ENCODE peak calls at places on chromosome 20, in eight cellular contexts. R is mammary epithelial cell, L is cardiac fibroblast, F is AG04449, E is body of pancreas, Y is fibroblast of lung, B is H7, C is right cardiac atrium. K is an unnamed sample.

GRCh38 chr20:63829943-63830820 is 882 bp downstream of the ZBTB46 start:
- DNase-seq in R (peak), L (no peak), F (no peak), E (peak), Y (no peak), B (peak), C (no peak), K (peak)

GRCh38 chr20:33392016-33392415 is 9.3 kb downstream of the CDK5RAP1 start:
- DNase-seq in R (no peak), L (peak), F (peak), E (no peak), Y (peak), B (no peak), C (no peak), K (no peak)

GRCh38 chr20:362271-363254 is 15.7 kb downstream of the NRSN2 start:
- DNase-seq in R (peak), L (peak), F (no peak), E (peak), Y (peak), B (no peak), C (peak), K (peak)

GRCh38 chr20:1868856-1869255 is 26.4 kb upstream of the SIRPA start:
- DNase-seq in R (no peak), L (peak), F (no peak), E (no peak), Y (peak), B (no peak), C (no peak), K (no peak)

GRCh38 chr20:32365560-32365959 is 7.4 kb downstream of the ASXL1 start:
- DNase-seq in R (no peak), L (no peak), F (no peak), E (no peak), Y (no peak), B (no peak), C (no peak), K (no peak)

GRCh38 chr20:5675103-5676091 is 74.8 kb upstream of the SHLD1 start:
- DNase-seq in R (no peak), L (peak), F (no peak), E (no peak), Y (no peak), B (no peak), C (no peak), K (no peak)

GRCh38 chr20:4059631-4060030 is 44.3 kb upstream of the RNF24 start:
- DNase-seq in R (no peak), L (no peak), F (no peak), E (no peak), Y (no peak), B (no peak), C (no peak), K (no peak)

GRCh38 chr20:10178727-10179313 is 39.8 kb upstream of the SNAP25 start:
- DNase-seq in R (no peak), L (no peak), F (no peak), E (no peak), Y (peak), B (no peak), C (no peak), K (no peak)

GRCh38 chr20:7841291-7841966 is 98.8 kb downstream of the HAO1 start:
- DNase-seq in R (peak), L (peak), F (no peak), E (no peak), Y (peak), B (no peak), C (peak), K (no peak)

GRCh38 chr20:21534453-21534852 is 20.6 kb upstream of the NKX2-2 start:
- DNase-seq in R (no peak), L (no peak), F (no peak), E (peak), Y (no peak), B (no peak), C (no peak), K (no peak)

GRCh38 chr20:13231031-13231752 is 10.1 kb downstream of the ISM1 start:
- DNase-seq in R (peak), L (no peak), F (peak), E (no peak), Y (peak), B (peak), C (no peak), K (peak)

GRCh38 chr20:6558361-6558760 is 209.1 kb upstream of the BMP2 start:
- DNase-seq in R (peak), L (no peak), F (no peak), E (no peak), Y (no peak), B (no peak), C (no peak), K (no peak)

GRCh38 chr20:23193985-23194384 is 107.9 kb upstream of the CD93 start:
- DNase-seq in R (peak), L (no peak), F (no peak), E (no peak), Y (no peak), B (no peak), C (no peak), K (peak)

GRCh38 chr20:31927758-31928157 is 24.1 kb downstream of the PDRG1 start:
- DNase-seq in R (no peak), L (no peak), F (no peak), E (no peak), Y (no peak), B (no peak), C (no peak), K (no peak)

GRCh38 chr20:7770046-7770445 is 170.2 kb downstream of the HAO1 start:
- DNase-seq in R (no peak), L (no peak), F (no peak), E (no peak), Y (no peak), B (no peak), C (no peak), K (no peak)

GRCh38 chr20:1773816-1774215 is 116.2 kb upstream of the SIRPG start:
- DNase-seq in R (no peak), L (no peak), F (no peak), E (no peak), Y (no peak), B (no peak), C (no peak), K (no peak)

DNA sequence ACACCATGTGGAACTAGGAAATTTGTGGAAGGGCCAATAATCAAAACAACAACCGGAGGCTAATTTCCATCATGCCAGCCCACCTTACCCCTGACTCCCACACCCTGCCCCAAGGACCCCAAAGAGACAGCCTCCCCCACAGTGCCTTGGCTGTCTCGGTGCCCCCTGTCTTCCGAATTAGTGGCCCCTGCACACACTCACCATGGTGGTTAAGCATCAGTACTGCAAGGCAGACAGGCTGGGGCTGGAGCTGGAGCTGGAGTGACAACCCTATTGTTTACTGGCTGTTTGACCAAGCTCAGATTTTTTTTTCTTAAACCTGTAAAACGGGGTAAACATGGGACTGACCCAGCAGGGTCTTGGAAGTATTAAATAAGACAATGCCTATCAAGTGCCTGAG is 238.0 kb downstream of the TFAP2C start:
- DNase-seq in R (no peak), L (no peak), F (no peak), E (no peak), Y (no peak), B (no peak), C (no peak), K (no peak)
- H3K4me3 ChIP-seq in R (no peak), L (no peak), F (no peak), E (no peak), Y (no peak), B (no peak), C (no peak), K (no peak)

GRCh38 chr20:38426498-38426897 is 8.6 kb downstream of the SNHG17 start:
- DNase-seq in R (no peak), L (no peak), F (no peak), E (no peak), Y (no peak), B (no peak), C (no peak), K (no peak)
- H3K4me3 ChIP-seq in R (no peak), L (no peak), F (no peak), E (no peak), Y (no peak), B (no peak), C (no peak), K (no peak)

DNA sequence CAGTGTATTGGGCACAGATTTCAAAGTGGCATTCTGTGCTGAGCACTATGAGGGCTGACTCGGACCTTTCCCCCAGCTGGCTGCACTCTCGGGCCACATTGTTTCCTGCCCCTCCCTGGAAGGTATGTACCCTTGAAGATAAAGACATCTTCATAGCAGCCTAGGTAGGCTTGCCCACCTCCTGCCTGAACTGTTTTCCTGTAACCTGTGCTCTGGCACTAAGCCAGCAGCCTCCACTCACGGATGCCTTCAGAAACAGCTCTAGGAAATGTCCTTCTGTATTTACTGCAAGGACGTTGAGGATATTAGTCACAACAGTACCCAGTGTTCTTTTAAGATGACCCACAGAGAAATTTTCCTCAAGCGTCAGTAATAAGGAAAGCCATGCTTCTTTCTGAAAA is 43.7 kb downstream of the TTI1 start:
- DNase-seq in R (peak), L (no peak), F (no peak), E (peak), Y (no peak), B (no peak), C (peak), K (no peak)
- H3K4me3 ChIP-seq in R (no peak), L (no peak), F (no peak), E (no peak), Y (no peak), B (no peak), C (no peak), K (no peak)

DNA sequence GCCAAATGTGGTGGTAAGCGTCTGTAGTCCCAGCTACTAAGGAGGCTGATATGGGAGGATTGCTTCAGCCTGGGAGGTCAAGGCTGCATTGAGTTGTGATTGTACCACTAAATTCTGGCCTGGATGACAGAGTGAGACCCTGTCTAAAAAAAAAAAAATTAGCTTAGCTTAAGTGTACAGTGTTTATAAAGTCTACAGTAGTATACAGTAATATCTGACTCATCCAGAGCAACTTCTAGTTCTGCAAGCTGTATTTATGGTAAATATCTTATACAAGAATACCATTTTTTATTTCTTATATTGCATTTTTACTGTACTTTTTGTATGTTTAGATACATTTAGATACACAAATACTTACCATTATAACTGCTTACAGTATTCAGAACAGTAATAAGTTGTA is 58.1 kb downstream of the UQCC1 start:
- DNase-seq in R (no peak), L (no peak), F (no peak), E (no peak), Y (no peak), B (no peak), C (no peak), K (no peak)
- H3K4me3 ChIP-seq in R (no peak), L (no peak), F (no peak), E (no peak), Y (no peak), B (no peak), C (no peak), K (no peak)

GRCh38 chr20:50286174-50286511 is 95.5 kb downstream of the CEBPB start:
- DNase-seq in R (no peak), L (no peak), F (no peak), E (no peak), Y (no peak), B (no peak), C (no peak), K (no peak)
- H3K4me3 ChIP-seq in R (no peak), L (no peak), F (no peak), E (no peak), Y (no peak), B (no peak), C (no peak), K (no peak)

K was measured in epithelial cell of proximal tubule.